ENCODE peak calls at places on chromosome 1, in four cellular contexts. C is HepG2, B is WTC11, N is K562. L is an unnamed sample.

GRCh38 chr1:227779021-227779441 is 36.4 kb upstream of the PRSS38 start:
- DNase-seq in B (peak; percentile 8), C (no peak), N (no peak), L (no peak)

GRCh38 chr1:29649375-29650040 is 413.2 kb downstream of the PTPRU start:
- DNase-seq in N (peak; percentile 49), B (no peak), C (no peak), L (no peak)

GRCh38 chr1:189619682-189620332 is 857.9 kb downstream of the BRINP3 start:
- DNase-seq in B (no peak), C (peak; percentile 15), N (no peak), L (no peak)

GRCh38 chr1:213984387-213985180 is 3.2 kb upstream of the PROX1 start:
- DNase-seq in C (no peak), B (peak; percentile 55), N (no peak), L (peak; percentile 49)

GRCh38 chr1:161972828-161973227 is 50.8 kb downstream of the OLFML2B start:
- DNase-seq in B (no peak), C (no peak), N (no peak), L (no peak)

GRCh38 chr1:231931846-231932454 is 305.4 kb downstream of the DISC1 start:
- DNase-seq in N (peak; percentile 75), B (peak; percentile 74), C (no peak), L (peak; percentile 57)

GRCh38 chr1:100955322-100955721 is 59.4 kb downstream of the SLC30A7 start:
- DNase-seq in N (no peak), C (no peak), B (no peak), L (no peak)

GRCh38 chr1:1013105-1013921 is at the start of gene ISG15:
- DNase-seq in B (peak; percentile 88), C (peak; percentile 73), N (peak; percentile 60), L (peak; percentile 55)

GRCh38 chr1:150259758-150260669 is 2.4 kb downstream of the CA14 start:
- DNase-seq in B (peak; percentile 79), C (peak; percentile 79), N (no peak), L (peak; percentile 48)

GRCh38 chr1:246417152-246417812 is 89.8 kb downstream of the SMYD3 start:
- DNase-seq in N (no peak), B (no peak), C (no peak), L (no peak)

GRCh38 chr1:67578397-67579020 is 106.5 kb upstream of the GADD45A start:
- DNase-seq in N (no peak), C (peak; percentile 73), B (no peak), L (no peak)

GRCh38 chr1:67579623-67580394 is 105.2 kb upstream of the GADD45A start:
- DNase-seq in B (no peak), C (no peak), N (no peak), L (no peak)

GRCh38 chr1:67583462-67583950 is 101.5 kb upstream of the GADD45A start:
- DNase-seq in C (no peak), N (no peak), B (no peak), L (no peak)

GRCh38 chr1:67582625-67583461 is 102.2 kb upstream of the GADD45A start:
- DNase-seq in B (no peak), C (no peak), N (no peak), L (no peak)

GRCh38 chr1:67580671-67581403 is 104.2 kb upstream of the GADD45A start:
- DNase-seq in B (no peak), N (no peak), C (no peak), L (no peak)
- TF ChIP-seq ELF4 in B (no peak), N (no peak), C (no peak), L (no peak)

DNA sequence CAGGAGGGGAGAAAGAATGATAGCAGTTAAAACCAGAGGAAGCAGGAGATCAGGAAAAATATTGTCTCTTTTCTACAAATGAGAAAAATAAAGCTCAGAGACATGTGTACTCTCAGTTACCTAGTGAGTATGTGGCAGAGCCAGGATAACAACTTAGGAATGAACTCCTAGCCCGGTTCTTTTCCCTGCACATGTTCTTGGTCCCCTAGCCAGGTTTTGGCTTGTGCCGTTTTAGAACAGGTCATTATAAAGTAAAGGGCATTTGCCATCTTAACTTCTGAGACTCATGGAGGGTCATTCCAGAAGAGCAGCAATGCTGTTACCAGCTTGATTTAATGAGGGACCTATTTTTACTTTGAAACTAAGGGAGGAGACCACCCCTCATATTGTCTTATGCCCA is 48.1 kb upstream of the DAB1 start:
- DNase-seq in C (no peak), N (no peak), B (no peak), L (no peak)
- TF ChIP-seq ELF4 in C (no peak), N (no peak), B (no peak), L (no peak)

DNA sequence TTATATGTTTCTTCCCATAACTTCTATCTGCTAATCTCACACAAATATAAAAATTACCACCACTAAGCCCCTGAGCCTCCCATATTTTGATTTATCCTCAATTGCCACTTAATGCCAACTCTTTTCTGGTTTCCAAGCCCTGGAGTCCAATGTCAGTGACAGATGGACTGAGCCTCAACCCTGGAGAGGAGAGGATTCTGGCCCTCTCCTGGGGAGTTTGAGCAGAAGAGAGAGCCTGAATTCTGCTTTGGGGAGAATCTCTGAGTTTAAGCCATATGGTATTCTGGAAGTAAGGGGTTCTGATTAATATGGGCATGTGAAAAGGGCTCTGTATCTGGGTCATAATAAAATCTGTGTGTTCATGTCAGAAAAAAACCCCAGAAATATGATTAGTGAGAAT is 8.5 kb downstream of the CADM3 start:
- DNase-seq in B (no peak), C (no peak), N (no peak), L (no peak)
- TF ChIP-seq ELF4 in B (no peak), C (no peak), N (no peak), L (no peak)

GRCh38 chr1:230429072-230429735 is 3.1 kb upstream of the PGBD5 start:
- DNase-seq in C (no peak), B (no peak), N (no peak), L (no peak)
- TF ChIP-seq ELF4 in C (no peak), B (no peak), N (no peak), L (no peak)

GRCh38 chr1:89890085-89890754 is 69.4 kb downstream of the LRRC8D start:
- DNase-seq in B (no peak), C (no peak), N (no peak), L (peak; percentile 47)
- TF ChIP-seq ELF4 in B (no peak), C (no peak), N (no peak), L (no peak)

GRCh38 chr1:241589524-241589923 is 50.6 kb downstream of the CHML start:
- DNase-seq in B (no peak), C (no peak), N (peak; percentile 2), L (no peak)
- TF ChIP-seq ELF4 in B (no peak), C (no peak), N (no peak), L (no peak)

DNA sequence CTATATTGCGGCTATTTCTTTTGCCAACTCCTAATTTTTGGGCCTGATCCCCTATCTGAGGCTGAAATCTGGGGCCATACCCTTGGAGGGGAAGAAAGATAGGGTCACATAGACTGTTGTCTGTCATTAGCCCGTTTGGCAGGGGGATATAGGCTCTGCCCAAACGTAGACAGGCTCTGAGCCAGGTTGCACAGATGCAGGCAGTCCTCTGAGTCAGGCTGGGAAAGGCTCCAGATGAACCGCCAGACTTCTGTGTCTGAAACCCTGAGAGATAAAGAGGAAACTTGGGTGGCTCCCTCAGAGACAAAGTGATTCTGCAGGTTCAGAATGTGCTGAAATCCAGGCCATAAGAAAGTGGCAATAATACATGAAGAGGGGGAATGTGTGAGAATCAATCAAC is 4.0 kb upstream of the CAP1 start:
- DNase-seq in N (peak; percentile 32), C (no peak), B (no peak), L (no peak)
- TF ChIP-seq ELF4 in N (no peak), C (no peak), B (no peak), L (no peak)

GRCh38 chr1:20661235-20662109 is at the start of gene DDOST:
- DNase-seq in B (peak; percentile 96), C (peak; percentile 98), N (peak; percentile 99), L (peak; percentile 96)

GRCh38 chr1:20663365-20663764 is 2.2 kb upstream of the DDOST start:
- DNase-seq in B (no peak), C (no peak), N (no peak), L (no peak)

GRCh38 chr1:20660363-20661234 is 570 bp downstream of the DDOST start:
- DNase-seq in B (no peak), C (no peak), N (no peak), L (no peak)

GRCh38 chr1:20663969-20664715 is 3.0 kb upstream of the DDOST start:
- DNase-seq in B (no peak), N (no peak), C (no peak), L (no peak)

DNA sequence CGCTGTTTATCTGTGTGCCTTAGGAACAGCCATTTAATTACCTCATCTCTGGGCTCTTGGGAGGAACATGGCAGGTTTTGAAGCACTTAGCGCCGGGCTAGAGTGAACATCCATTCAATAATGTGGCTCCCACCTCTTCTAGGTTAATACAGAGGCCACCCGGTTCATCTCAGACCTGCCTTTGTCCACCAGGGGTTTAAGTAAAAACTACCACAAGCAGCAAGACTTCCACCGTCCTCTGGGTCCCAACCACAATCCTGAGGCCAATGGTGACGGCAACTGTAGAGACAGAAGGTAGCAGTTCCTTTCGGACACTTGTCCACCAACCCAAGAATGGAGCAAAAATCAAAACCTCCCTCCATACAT is 924 bp upstream of the DDOST start:
- DNase-seq in B (no peak), C (no peak), N (no peak), L (no peak)
- TF ChIP-seq ELF4 in B (no peak), C (no peak), N (no peak), L (no peak)

L was measured in HEK293T.